ENCODE peak calls at places on chromosomes 4 and X, in six cellular contexts. K, E, J, Z, O and N are unnamed samples.

GRCh38 chrX:44415639-44416386 is 72.3 kb upstream of the EFHC2 start:
- DNase-seq in O (peak), Z (no peak), J (no peak), K (no peak), E (no peak), N (no peak)

GRCh38 chrX:17700976-17701375 is 36.3 kb upstream of the SCML1 start:
- DNase-seq in Z (no peak), O (no peak), E (no peak), J (no peak), K (no peak), N (no peak)

GRCh38 chr4:169988252-169988651 is 37.9 kb downstream of the MFAP3L start:
- DNase-seq in K (no peak), O (no peak), Z (no peak), J (no peak), E (no peak), N (no peak)

GRCh38 chr4:77921701-77922100 is 59.1 kb downstream of the MRPL1 start:
- DNase-seq in J (no peak), K (peak), Z (peak), E (peak), O (peak), N (no peak)

GRCh38 chr4:99617374-99617773 is 40.3 kb downstream of the C4orf54 start:
- DNase-seq in J (no peak), O (no peak), E (no peak), K (no peak), Z (no peak), N (no peak)

GRCh38 chrX:16604300-16604699 is 45.7 kb upstream of the S100G start:
- DNase-seq in O (no peak), J (no peak), E (peak), K (peak), Z (no peak), N (no peak)

GRCh38 chr4:167233523-167234387 is 539 bp downstream of the SPOCK3 start:
- DNase-seq in E (peak), O (no peak), K (peak), Z (no peak), J (peak), N (peak)

GRCh38 chrX:47209508-47210238 is 8.8 kb upstream of the CDK16 start:
- DNase-seq in Z (no peak), J (no peak), O (no peak), K (no peak), E (no peak), N (no peak)

GRCh38 chr4:151576627-151577026 is 167.7 kb downstream of the FHIP1A start:
- DNase-seq in J (no peak), E (peak), O (no peak), K (peak), Z (no peak), N (no peak)

GRCh38 chrX:15107367-15107988 is 162.4 kb downstream of the ASB9 start:
- DNase-seq in J (no peak), Z (no peak), K (no peak), E (no peak), O (no peak), N (peak)

GRCh38 chr4:25767877-25768475 is 94.8 kb downstream of the SEL1L3 start:
- DNase-seq in J (peak), O (no peak), K (peak), E (peak), Z (peak), N (peak)

GRCh38 chr4:183532823-183533222 is 28.0 kb downstream of the ING2 start:
- DNase-seq in Z (peak), K (peak), E (peak), O (no peak), J (no peak), N (no peak)

GRCh38 chr4:108237693-108238092 is 69.0 kb upstream of the LEF1 start:
- DNase-seq in E (no peak), Z (no peak), K (no peak), O (no peak), J (no peak), N (no peak)

GRCh38 chr4:6768539-6768905 is 14.0 kb upstream of the KIAA0232 start:
- DNase-seq in Z (no peak), J (no peak), O (no peak), E (peak), K (peak), N (no peak)

GRCh38 chr4:103634236-103634635 is 85.5 kb downstream of the TACR3 start:
- DNase-seq in Z (no peak), K (no peak), O (no peak), E (no peak), J (no peak), N (no peak)

GRCh38 chr4:107669068-107669467 is 51.0 kb downstream of the PAPSS1 start:
- DNase-seq in K (no peak), J (no peak), Z (no peak), E (no peak), O (no peak), N (no peak)

GRCh38 chr4:70996014-70996353 is 2.5 kb downstream of the DCK start:
- DNase-seq in E (no peak), J (no peak), Z (no peak), O (no peak), K (no peak), N (no peak)

GRCh38 chr4:52824603-52825310 is 37.4 kb upstream of the RASL11B start:
- DNase-seq in Z (peak), O (no peak), J (no peak), K (peak), E (peak), N (no peak)